ENCODE peak calls at places on chromosomes 4 and X, in seven cellular contexts. U, O, V, N, X, T and K are unnamed samples.

GRCh38 chrX:108558217-108558616 is 118.6 kb downstream of the COL4A5 start:
- DNase-seq in V (no peak), O (no peak), N (no peak), U (no peak), X (no peak), T (no peak), K (no peak)

GRCh38 chr4:31094474-31094873 is 374.3 kb downstream of the PCDH7 start:
- DNase-seq in T (no peak), X (no peak), O (no peak), V (no peak), U (no peak), N (no peak), K (no peak)

GRCh38 chr4:6349896-6350295 is 80.2 kb downstream of the WFS1 start:
- DNase-seq in O (no peak), U (no peak), T (no peak), X (no peak), N (no peak), V (no peak), K (no peak)

GRCh38 chrX:78123190-78123589 is 16.3 kb downstream of the TAF9B start:
- DNase-seq in V (peak), O (no peak), T (no peak), U (no peak), N (no peak), X (no peak), K (no peak)

GRCh38 chr4:48909697-48910096 is 3.1 kb upstream of the OCIAD2 start:
- DNase-seq in N (no peak), X (peak), U (no peak), V (peak), O (peak), T (no peak), K (no peak)

GRCh38 chrX:49029876-49030275 is 13.3 kb downstream of the TFE3 start:
- DNase-seq in U (no peak), O (peak), T (no peak), N (no peak), V (no peak), X (no peak), K (no peak)

GRCh38 chr4:37889849-37890500 is 909 bp upstream of the TBC1D1 start:
- DNase-seq in U (no peak), X (no peak), T (no peak), V (no peak), O (no peak), N (no peak), K (peak)

GRCh38 chrX:69298466-69299140 is 133.3 kb upstream of the PJA1 start:
- DNase-seq in O (no peak), U (no peak), X (no peak), T (no peak), N (no peak), V (peak), K (no peak)

GRCh38 chr4:88765729-88766128 is 68.1 kb upstream of the NAP1L5 start:
- DNase-seq in X (peak), T (no peak), V (peak), U (no peak), N (peak), O (peak), K (no peak)

GRCh38 chrX:12174358-12174757 is 36.1 kb downstream of the FRMPD4 start:
- DNase-seq in O (no peak), T (no peak), V (peak), N (no peak), U (no peak), X (no peak), K (no peak)

GRCh38 chr4:123102897-123103489 is 180.6 kb upstream of the NUDT6 start:
- DNase-seq in T (no peak), V (peak), O (no peak), X (no peak), U (no peak), N (no peak), K (no peak)

GRCh38 chr4:70885174-70885573 is 17.0 kb upstream of the MOB1B start:
- DNase-seq in T (no peak), V (no peak), N (no peak), U (no peak), X (no peak), O (no peak), K (no peak)

GRCh38 chrX:138885886-138886285 is 174.4 kb upstream of the FGF13 start:
- DNase-seq in U (no peak), O (no peak), X (peak), V (peak), N (no peak), T (no peak), K (no peak)

GRCh38 chr4:33722254-33722653 is 2522.1 kb downstream of the ARAP2 start:
- DNase-seq in O (no peak), N (no peak), X (peak), V (peak), T (no peak), U (peak), K (no peak)

GRCh38 chr4:153643406-153644016 is 40.6 kb upstream of the TLR2 start:
- DNase-seq in V (peak), X (no peak), O (no peak), T (no peak), N (no peak), U (no peak), K (no peak)

GRCh38 chr4:82639947-82640346 is 78.2 kb upstream of the TMEM150C start:
- DNase-seq in O (no peak), T (no peak), N (no peak), V (no peak), X (no peak), U (no peak), K (no peak)

GRCh38 chr4:88008133-88008621 is 742 bp downstream of the PKD2 start:
- DNase-seq in O (peak), V (peak), U (no peak), T (no peak), X (no peak), N (no peak), K (peak)

GRCh38 chr4:47717173-47717572 is 120.7 kb downstream of the CORIN start:
- DNase-seq in O (no peak), T (no peak), U (no peak), V (no peak), N (no peak), X (no peak), K (no peak)

GRCh38 chrX:72139538-72139937 is 7.8 kb upstream of the RTL5 start:
- DNase-seq in X (no peak), V (no peak), O (no peak), U (no peak), T (no peak), N (no peak), K (no peak)

GRCh38 chr4:153024466-153024865 is 88.3 kb downstream of the FHDC1 start:
- DNase-seq in V (no peak), N (no peak), T (no peak), U (no peak), O (no peak), X (no peak), K (no peak)

GRCh38 chr4:121696641-121697461 is at the start of gene ANXA5:
- DNase-seq in V (peak), N (peak), O (peak), T (peak), X (peak), U (peak), K (peak)

GRCh38 chr4:150579591-150580234 is 2.2 kb upstream of the MAB21L2 start:
- DNase-seq in V (peak), N (no peak), X (no peak), T (no peak), O (no peak), U (no peak), K (no peak)

GRCh38 chr4:52600275-52600674 is 58.8 kb downstream of the USP46 start:
- DNase-seq in O (no peak), X (no peak), N (no peak), T (no peak), U (no peak), V (no peak), K (no peak)

GRCh38 chr4:139582044-139582443 is 26.0 kb upstream of the SETD7 start:
- DNase-seq in U (no peak), V (no peak), O (no peak), T (no peak), N (no peak), X (no peak), K (no peak)

GRCh38 chr4:150501983-150502382 is 80.0 kb upstream of the MAB21L2 start:
- DNase-seq in V (peak), N (no peak), O (no peak), U (no peak), X (no peak), T (no peak), K (no peak)

GRCh38 chr4:48047421-48047844 is 30.9 kb downstream of the NIPAL1 start:
- DNase-seq in O (no peak), V (no peak), U (no peak), T (peak), N (no peak), X (no peak), K (no peak)

GRCh38 chr4:158302076-158302866 is 92.0 kb downstream of the TMEM144 start:
- DNase-seq in V (peak), N (peak), T (no peak), X (no peak), U (peak), O (peak), K (no peak)

GRCh38 chr4:7939377-7940108 is at the start of gene AFAP1:
- DNase-seq in T (peak), N (peak), O (peak), V (peak), U (peak), X (no peak), K (peak)

GRCh38 chr4:15451866-15452765 is 17.6 kb upstream of the CC2D2A start:
- DNase-seq in X (peak), N (no peak), V (peak), T (no peak), O (peak), U (peak), K (no peak)

GRCh38 chr4:108982786-108983185 is 219.9 kb upstream of the ETNPPL start:
- DNase-seq in V (peak), O (no peak), U (no peak), N (no peak), X (no peak), T (no peak), K (no peak)

GRCh38 chrX:97740886-97741285 is 857.2 kb downstream of the RPA4 start:
- DNase-seq in T (no peak), N (no peak), U (no peak), X (no peak), V (no peak), O (no peak), K (no peak)

GRCh38 chr4:94160774-94161173 is 46.9 kb upstream of the SMARCAD1 start:
- DNase-seq in T (no peak), N (no peak), X (no peak), U (no peak), O (no peak), V (no peak), K (no peak)

GRCh38 chrX:46198858-46199257 is 346.4 kb downstream of the ZNF674 start:
- DNase-seq in O (no peak), N (no peak), U (no peak), V (no peak), X (no peak), T (no peak), K (no peak)

GRCh38 chr4:22465349-22465748 is 50.5 kb downstream of the ADGRA3 start:
- DNase-seq in T (no peak), N (no peak), O (no peak), X (no peak), U (no peak), V (no peak), K (no peak)

DNA sequence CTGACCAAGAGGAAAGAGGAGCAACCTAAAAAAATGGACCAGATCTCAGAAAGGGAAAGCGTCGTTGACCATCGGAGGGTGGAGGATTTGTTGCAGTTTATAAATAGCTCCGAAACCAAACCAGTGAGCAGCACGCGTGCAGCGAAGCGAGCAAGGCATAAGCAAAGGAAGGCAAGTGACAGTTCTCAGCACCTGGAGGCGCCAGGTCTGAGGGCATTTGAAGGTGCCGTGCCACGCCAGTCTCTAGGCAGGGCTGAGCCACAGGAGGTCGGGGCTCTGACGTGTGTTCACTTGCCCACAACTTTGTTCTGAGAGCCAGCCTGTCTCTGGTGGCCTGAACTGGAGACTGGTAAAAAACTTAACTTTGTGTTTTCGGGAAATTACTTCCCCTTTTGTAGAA is 59.7 kb downstream of the TNIP2 start:
- DNase-seq in U (no peak), X (no peak), N (no peak), V (no peak), T (peak), O (no peak), K (no peak)
- TF ChIP-seq CTCF in U (no peak), X (no peak), N (no peak), V (no peak), T (no peak), O (no peak), K (no peak)

DNA sequence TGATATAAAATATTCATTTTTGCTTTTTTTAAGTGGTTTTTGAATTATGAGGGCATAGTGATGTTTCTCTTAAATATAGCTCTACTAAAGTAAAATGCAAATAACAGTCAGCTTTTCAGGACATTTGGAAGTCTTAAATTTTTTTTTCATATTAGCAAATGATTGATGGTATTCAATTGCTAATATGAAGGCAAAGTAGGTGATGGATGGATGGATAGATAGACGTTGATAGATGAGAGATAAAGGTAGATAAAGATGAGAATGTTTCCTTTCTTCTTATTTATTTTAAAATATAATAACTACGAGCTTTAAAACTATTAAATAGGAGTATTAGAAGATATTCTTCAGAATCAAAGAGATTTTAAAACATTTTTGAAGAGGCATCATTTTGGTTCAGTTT is 83.7 kb downstream of the FBXO8 start:
- DNase-seq in V (no peak), N (no peak), T (no peak), X (no peak), U (no peak), O (no peak), K (no peak)
- TF ChIP-seq CTCF in V (no peak), N (no peak), T (no peak), X (no peak), U (no peak), O (no peak), K (no peak)

DNA sequence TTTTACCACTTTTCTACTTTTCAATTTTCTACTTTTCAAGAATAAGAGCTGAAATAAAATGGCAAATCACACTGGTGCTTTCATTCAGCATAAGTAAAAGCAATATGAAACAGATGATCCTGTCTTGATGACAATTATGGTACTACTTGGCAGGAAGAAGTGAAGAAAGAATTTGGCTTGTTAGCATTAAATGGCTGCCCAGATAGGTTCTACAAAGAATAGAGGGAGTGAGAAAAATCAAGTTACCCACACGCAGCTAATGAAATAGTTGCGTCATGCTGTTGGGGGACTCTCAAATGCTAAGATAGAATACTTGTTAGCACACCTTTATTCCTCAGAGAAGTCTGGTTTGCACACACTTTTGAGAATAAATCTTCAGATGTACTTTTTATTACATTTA is 12.5 kb upstream of the LCORL start:
- DNase-seq in V (peak), X (no peak), N (no peak), O (no peak), T (no peak), U (no peak), K (no peak)
- TF ChIP-seq CTCF in V (no peak), X (no peak), N (no peak), O (no peak), T (no peak), U (no peak), K (no peak)

GRCh38 chrX:133177202-133177601 is 41.0 kb downstream of the TFDP3 start:
- DNase-seq in V (no peak), T (no peak), X (no peak), N (no peak), O (no peak), U (no peak), K (no peak)

DNA sequence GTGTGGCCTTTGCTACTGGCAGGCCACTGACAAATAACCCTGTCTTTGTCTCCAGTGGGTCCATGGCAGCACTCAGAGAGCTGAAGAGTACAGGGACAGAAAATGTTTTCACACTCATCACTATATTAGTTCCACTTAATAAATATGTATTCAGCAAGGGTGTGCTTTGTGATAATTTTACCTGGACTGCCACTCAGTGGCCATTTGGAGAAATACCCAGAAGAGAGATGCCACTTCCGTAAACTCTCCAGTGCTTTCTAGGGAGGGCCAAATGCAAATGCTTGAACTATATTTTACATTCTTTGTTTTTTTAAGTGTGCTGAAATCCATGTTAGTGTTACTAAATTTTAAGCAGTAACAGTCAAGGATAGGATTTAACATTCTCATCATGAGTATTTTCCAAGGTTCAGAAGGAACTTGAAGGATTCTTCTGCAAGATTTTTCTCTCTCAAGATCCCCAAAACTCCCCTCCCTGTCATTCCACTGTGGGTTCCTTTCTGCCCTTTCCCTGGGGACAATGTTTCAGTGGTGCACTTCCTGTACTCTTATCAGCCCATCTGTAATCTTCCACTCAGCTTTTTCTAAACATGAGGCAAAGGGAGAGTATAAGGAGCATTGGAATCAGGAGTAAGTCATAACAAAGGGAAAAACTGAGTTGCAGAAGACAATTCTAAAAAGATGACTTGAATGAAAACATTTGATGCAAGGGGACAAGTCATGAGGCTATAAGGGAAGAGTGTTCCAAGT is 46.0 kb downstream of the TFDP3 start:
- DNase-seq in U (no peak), O (peak), N (no peak), T (no peak), X (no peak), V (no peak), K (no peak)
- TF ChIP-seq CTCF in U (no peak), O (peak), N (no peak), T (no peak), X (peak), V (no peak), K (peak)

GRCh38 chr4:165743422-165743821 is 129.6 kb upstream of the TLL1 start:
- DNase-seq in X (no peak), N (no peak), O (no peak), V (no peak), U (no peak), T (no peak), K (no peak)

GRCh38 chr4:165751882-165752281 is 121.2 kb upstream of the TLL1 start:
- DNase-seq in U (no peak), N (no peak), X (no peak), V (no peak), T (no peak), O (no peak), K (no peak)

DNA sequence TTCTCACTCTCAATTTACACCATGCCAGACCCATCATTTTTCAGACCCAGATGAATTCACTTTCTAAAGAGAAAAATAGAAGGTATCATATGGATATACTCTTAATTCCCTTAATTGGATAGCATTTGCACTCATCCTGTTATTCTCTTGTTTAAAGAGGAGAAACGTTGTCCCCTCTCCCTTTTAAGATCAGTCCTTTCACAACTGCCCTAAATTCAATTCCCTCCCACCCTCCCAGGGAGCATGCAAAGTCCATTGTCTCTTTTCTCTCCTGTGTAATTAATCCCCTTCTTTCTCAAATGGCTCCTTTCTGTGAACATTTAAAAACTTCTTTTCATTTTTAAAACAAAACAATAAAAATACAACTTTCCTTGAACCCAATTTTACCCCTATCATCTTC is 124.7 kb upstream of the TLL1 start:
- DNase-seq in U (no peak), X (no peak), T (no peak), V (no peak), O (no peak), N (no peak), K (no peak)
- TF ChIP-seq CTCF in U (no peak), X (no peak), T (no peak), V (no peak), O (no peak), N (no peak), K (no peak)

GRCh38 chr4:160808174-160808573 is 1355.6 kb downstream of the FSTL5 start:
- DNase-seq in N (no peak), V (no peak), U (no peak), X (no peak), O (no peak), T (no peak), K (no peak)
- TF ChIP-seq CTCF in N (no peak), V (no peak), U (no peak), X (no peak), O (no peak), T (no peak), K (no peak)

GRCh38 chrX:10524578-10524977 is 95.8 kb downstream of the MID1 start:
- DNase-seq in V (peak), T (no peak), O (no peak), N (no peak), X (no peak), U (no peak), K (no peak)

GRCh38 chrX:10519761-10520160 is 100.6 kb downstream of the MID1 start:
- DNase-seq in V (peak), N (no peak), T (no peak), U (no peak), O (no peak), X (peak), K (no peak)

GRCh38 chrX:10526442-10526841 is 93.9 kb downstream of the MID1 start:
- DNase-seq in V (peak), U (no peak), N (no peak), T (no peak), O (no peak), X (no peak), K (no peak)

GRCh38 chrX:10529344-10529743 is 91.0 kb downstream of the MID1 start:
- DNase-seq in V (peak), X (no peak), N (no peak), T (no peak), U (no peak), O (no peak), K (no peak)

DNA sequence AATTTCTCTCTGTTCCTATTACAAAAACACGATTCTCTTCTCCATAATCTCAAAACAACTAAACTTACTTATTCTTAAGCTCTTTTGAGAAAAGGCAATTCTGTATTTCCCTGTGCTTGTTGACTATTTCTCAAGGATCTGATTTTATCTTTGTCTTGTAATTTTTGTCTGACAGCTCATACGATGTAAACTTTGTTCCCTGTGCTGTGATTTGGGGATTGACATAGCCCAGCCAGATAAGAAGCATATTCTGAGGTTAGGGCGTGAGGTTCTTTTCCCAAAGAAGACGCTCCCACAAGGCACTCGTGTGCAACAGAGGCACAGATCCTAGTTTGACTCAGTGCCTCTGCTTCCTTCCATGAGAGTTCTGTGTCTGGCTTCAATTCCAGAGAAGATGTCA is 95.0 kb downstream of the MID1 start:
- DNase-seq in N (no peak), O (no peak), U (no peak), V (no peak), T (no peak), X (no peak), K (no peak)
- TF ChIP-seq CTCF in N (no peak), O (no peak), U (no peak), V (no peak), T (no peak), X (no peak), K (no peak)

GRCh38 chr4:114417214-114417613 is 181.4 kb upstream of the UGT8 start:
- DNase-seq in V (no peak), O (no peak), T (no peak), N (no peak), X (no peak), U (no peak), K (no peak)
- TF ChIP-seq CTCF in V (no peak), O (no peak), T (no peak), N (no peak), X (no peak), U (no peak), K (no peak)